ENCODE peak calls at places on chromosomes 1 and 21, in eight cellular contexts. One of them, this sample, is unnamed.
A peak's percentile ranks its signal among the peaks of the same experiment; 100 is the strongest.

GRCh38 chr21:35113064-35113463 is 64.0 kb upstream of the RUNX1 start:
- DNase-seq in stimulated activated CD4-positive, alpha-beta T cell treated with anti-CD3 and anti-CD28 coated beads, TNF-alpha, amount 100 ng/mL, for 1 hour: no peak
- DNase-seq in GM06990: no peak
- DNase-seq in NCI-H510A: no peak
- DNase-seq in prostate gland: no peak
- DNase-seq in NCI-H146: no peak
- DNase-seq in naive B cell: no peak
- DNase-seq in fibroblast of pulmonary artery: no peak
- DNase-seq in this sample: no peak

GRCh38 chr21:36183144-36183795 is 26.6 kb downstream of the DOP1B start:
- DNase-seq in NCI-H146: no peak
- DNase-seq in naive B cell: no peak
- DNase-seq in GM06990: no peak
- DNase-seq in stimulated activated CD4-positive, alpha-beta T cell treated with anti-CD3 and anti-CD28 coated beads, TNF-alpha, amount 100 ng/mL, for 1 hour: no peak
- DNase-seq in NCI-H510A: no peak
- DNase-seq in prostate gland: no peak
- DNase-seq in fibroblast of pulmonary artery: no peak
- DNase-seq in this sample: no peak

GRCh38 chr1:22818061-22818770 is 107.6 kb downstream of the EPHB2 start:
- DNase-seq in fibroblast of pulmonary artery: no peak
- DNase-seq in stimulated activated CD4-positive, alpha-beta T cell treated with anti-CD3 and anti-CD28 coated beads, TNF-alpha, amount 100 ng/mL, for 1 hour: no peak
- DNase-seq in naive B cell: no peak
- DNase-seq in NCI-H146: no peak
- DNase-seq in NCI-H510A: no peak
- DNase-seq in GM06990: no peak
- DNase-seq in prostate gland: no peak
- DNase-seq in this sample: no peak

GRCh38 chr1:168585191-168585590 is 8.8 kb downstream of the XCL1 start:
- DNase-seq in stimulated activated CD4-positive, alpha-beta T cell treated with anti-CD3 and anti-CD28 coated beads, TNF-alpha, amount 100 ng/mL, for 1 hour: no peak
- DNase-seq in naive B cell: no peak
- DNase-seq in prostate gland: no peak
- DNase-seq in NCI-H146: no peak
- DNase-seq in NCI-H510A: no peak
- DNase-seq in fibroblast of pulmonary artery: peak; percentile 3
- DNase-seq in GM06990: no peak
- DNase-seq in this sample: no peak

GRCh38 chr1:53604291-53604919 is 134.6 kb downstream of the GLIS1 start:
- DNase-seq in naive B cell: no peak
- DNase-seq in prostate gland: no peak
- DNase-seq in NCI-H510A: no peak
- DNase-seq in fibroblast of pulmonary artery: no peak
- DNase-seq in NCI-H146: no peak
- DNase-seq in stimulated activated CD4-positive, alpha-beta T cell treated with anti-CD3 and anti-CD28 coated beads, TNF-alpha, amount 100 ng/mL, for 1 hour: no peak
- DNase-seq in GM06990: no peak
- DNase-seq in this sample: no peak

GRCh38 chr1:235056937-235057336 is 71.7 kb downstream of the TOMM20 start:
- DNase-seq in NCI-H146: no peak
- DNase-seq in naive B cell: no peak
- DNase-seq in stimulated activated CD4-positive, alpha-beta T cell treated with anti-CD3 and anti-CD28 coated beads, TNF-alpha, amount 100 ng/mL, for 1 hour: no peak
- DNase-seq in NCI-H510A: no peak
- DNase-seq in prostate gland: no peak
- DNase-seq in GM06990: no peak
- DNase-seq in fibroblast of pulmonary artery: no peak
- DNase-seq in this sample: no peak

GRCh38 chr1:96473791-96474452 is 247.7 kb upstream of the PTBP2 start:
- DNase-seq in naive B cell: no peak
- DNase-seq in stimulated activated CD4-positive, alpha-beta T cell treated with anti-CD3 and anti-CD28 coated beads, TNF-alpha, amount 100 ng/mL, for 1 hour: no peak
- DNase-seq in NCI-H146: no peak
- DNase-seq in GM06990: no peak
- DNase-seq in NCI-H510A: no peak
- DNase-seq in prostate gland: no peak
- DNase-seq in fibroblast of pulmonary artery: peak; percentile 45
- DNase-seq in this sample: peak; percentile 31

GRCh38 chr1:61641578-61642336 is 83.2 kb downstream of the TM2D1 start:
- DNase-seq in prostate gland: peak; percentile 64
- DNase-seq in fibroblast of pulmonary artery: peak; percentile 80
- DNase-seq in naive B cell: peak; percentile 50
- DNase-seq in NCI-H146: no peak
- DNase-seq in GM06990: peak; percentile 33
- DNase-seq in stimulated activated CD4-positive, alpha-beta T cell treated with anti-CD3 and anti-CD28 coated beads, TNF-alpha, amount 100 ng/mL, for 1 hour: peak; percentile 9
- DNase-seq in NCI-H510A: no peak
- DNase-seq in this sample: peak; percentile 7

GRCh38 chr1:161727343-161727924 is 6.1 kb downstream of the FCRLB start:
- DNase-seq in NCI-H510A: no peak
- DNase-seq in GM06990: no peak
- DNase-seq in NCI-H146: no peak
- DNase-seq in stimulated activated CD4-positive, alpha-beta T cell treated with anti-CD3 and anti-CD28 coated beads, TNF-alpha, amount 100 ng/mL, for 1 hour: no peak
- DNase-seq in prostate gland: no peak
- DNase-seq in fibroblast of pulmonary artery: peak; percentile 69
- DNase-seq in naive B cell: no peak
- DNase-seq in this sample: no peak

GRCh38 chr21:32705139-32705538 is 22.7 kb downstream of the SYNJ1 start:
- DNase-seq in fibroblast of pulmonary artery: peak; percentile 36
- DNase-seq in prostate gland: no peak
- DNase-seq in naive B cell: no peak
- DNase-seq in NCI-H146: no peak
- DNase-seq in GM06990: no peak
- DNase-seq in stimulated activated CD4-positive, alpha-beta T cell treated with anti-CD3 and anti-CD28 coated beads, TNF-alpha, amount 100 ng/mL, for 1 hour: no peak
- DNase-seq in NCI-H510A: no peak
- DNase-seq in this sample: no peak

GRCh38 chr1:1630965-1631792 is 794 bp upstream of the MMP23B start:
- DNase-seq in prostate gland: no peak
- DNase-seq in stimulated activated CD4-positive, alpha-beta T cell treated with anti-CD3 and anti-CD28 coated beads, TNF-alpha, amount 100 ng/mL, for 1 hour: no peak
- DNase-seq in fibroblast of pulmonary artery: peak; percentile 29
- DNase-seq in NCI-H510A: no peak
- DNase-seq in GM06990: peak; percentile 15
- DNase-seq in naive B cell: no peak
- DNase-seq in NCI-H146: peak; percentile 11
- DNase-seq in this sample: no peak

GRCh38 chr1:177568702-177569101 is 397.9 kb downstream of the BRINP2 start:
- DNase-seq in NCI-H146: peak; percentile 3
- DNase-seq in prostate gland: no peak
- DNase-seq in fibroblast of pulmonary artery: no peak
- DNase-seq in stimulated activated CD4-positive, alpha-beta T cell treated with anti-CD3 and anti-CD28 coated beads, TNF-alpha, amount 100 ng/mL, for 1 hour: no peak
- DNase-seq in naive B cell: no peak
- DNase-seq in GM06990: no peak
- DNase-seq in NCI-H510A: no peak
- DNase-seq in this sample: no peak

GRCh38 chr1:22420456-22421053 is 31.1 kb upstream of the ZBTB40 start:
- DNase-seq in fibroblast of pulmonary artery: peak; percentile 84
- DNase-seq in naive B cell: peak; percentile 26
- DNase-seq in prostate gland: peak; percentile 77
- DNase-seq in stimulated activated CD4-positive, alpha-beta T cell treated with anti-CD3 and anti-CD28 coated beads, TNF-alpha, amount 100 ng/mL, for 1 hour: no peak
- DNase-seq in NCI-H510A: peak; percentile 58
- DNase-seq in GM06990: peak; percentile 26
- DNase-seq in NCI-H146: peak; percentile 78
- DNase-seq in this sample: peak; percentile 44

GRCh38 chr1:2347409-2347785 is 44.0 kb downstream of the MORN1 start:
- DNase-seq in fibroblast of pulmonary artery: no peak
- DNase-seq in GM06990: no peak
- DNase-seq in NCI-H146: no peak
- DNase-seq in prostate gland: no peak
- DNase-seq in stimulated activated CD4-positive, alpha-beta T cell treated with anti-CD3 and anti-CD28 coated beads, TNF-alpha, amount 100 ng/mL, for 1 hour: no peak
- DNase-seq in NCI-H510A: no peak
- DNase-seq in naive B cell: no peak
- DNase-seq in this sample: no peak

GRCh38 chr1:182347019-182347418 is 44.6 kb downstream of the GLUL start:
- DNase-seq in NCI-H510A: no peak
- DNase-seq in stimulated activated CD4-positive, alpha-beta T cell treated with anti-CD3 and anti-CD28 coated beads, TNF-alpha, amount 100 ng/mL, for 1 hour: no peak
- DNase-seq in prostate gland: no peak
- DNase-seq in NCI-H146: no peak
- DNase-seq in GM06990: no peak
- DNase-seq in naive B cell: no peak
- DNase-seq in fibroblast of pulmonary artery: no peak
- DNase-seq in this sample: no peak

This sample was measured in smooth muscle cell of the brain vasculature.